ENCODE peak calls at places on chromosomes 16 and 17, in six cellular contexts. R is transverse colon, G is T-helper 9 cell, L is foreskin fibroblast, S is C1 segment of cervical spinal cord, E is kidney epithelial cell. X is an unnamed sample.

GRCh38 chr16:692356-693108 is 2.3 kb upstream of the WDR24 start:
- DNase-seq in S (no peak), G (no peak), E (no peak), L (no peak), R (no peak), X (no peak)

GRCh38 chr17:545156-545555 is 169.5 kb downstream of the VPS53 start:
- DNase-seq in R (no peak), E (no peak), G (no peak), L (no peak), S (no peak), X (no peak)

GRCh38 chr17:65662166-65662565 is 100.7 kb upstream of the AXIN2 start:
- DNase-seq in S (no peak), G (no peak), R (no peak), L (peak), E (no peak), X (no peak)

GRCh38 chr16:55444754-55445485 is 34.1 kb upstream of the MMP2 start:
- DNase-seq in R (peak), E (no peak), S (peak), L (no peak), G (no peak), X (no peak)

GRCh38 chr17:77526259-77526711 is 385.5 kb downstream of the SEC14L1 start:
- DNase-seq in E (no peak), L (no peak), S (no peak), R (no peak), G (no peak), X (no peak)

GRCh38 chr17:78349831-78350631 is 9.8 kb downstream of the SOCS3 start:
- DNase-seq in G (no peak), L (no peak), R (no peak), E (no peak), S (no peak), X (no peak)

GRCh38 chr17:50790619-50791018 is 23.3 kb upstream of the ANKRD40CL start:
- DNase-seq in G (no peak), L (no peak), E (no peak), S (no peak), R (no peak), X (no peak)

GRCh38 chr17:57918017-57918895 is 37.0 kb downstream of the CUEDC1 start:
- DNase-seq in S (no peak), R (no peak), G (no peak), E (no peak), L (peak), X (no peak)

GRCh38 chr16:66979011-66979717 is 9.2 kb upstream of the CES4A start:
- DNase-seq in G (no peak), L (peak), S (no peak), E (no peak), R (no peak), X (no peak)

GRCh38 chr17:78780852-78781338 is 1.2 kb downstream of the CYTH1 start:
- DNase-seq in E (no peak), S (no peak), G (no peak), R (no peak), L (no peak), X (no peak)

GRCh38 chr17:80214012-80214877 is 5.9 kb downstream of the SGSH start:
- DNase-seq in E (no peak), R (no peak), L (no peak), S (no peak), G (no peak), X (no peak)

GRCh38 chr17:39676198-39676819 is 8.1 kb downstream of the PNMT start:
- DNase-seq in L (peak), S (peak), R (peak), G (peak), E (no peak), X (no peak)

GRCh38 chr16:82841108-82841507 is 214.3 kb downstream of the CDH13 start:
- DNase-seq in E (no peak), G (no peak), R (no peak), S (no peak), L (no peak), X (no peak)

GRCh38 chr16:2032285-2033056 is 5.8 kb downstream of the NHERF2 start:
- DNase-seq in G (no peak), E (no peak), R (no peak), S (peak), L (peak), X (no peak)

X was measured in activated T-cell treated with anti-CD3 and anti-CD28 coated beads for 48 hours.